ENCODE peak calls at places on chromosomes 3 and 15, in four cellular contexts. V is K562, Z is HCT116, S is WERI-Rb-1. T is an unnamed sample.

GRCh38 chr3:191380001-191380400 is 49.7 kb upstream of the UTS2B start:
- DNase-seq in V (no peak), Z (no peak), S (no peak), T (no peak)

GRCh38 chr3:71252466-71252865 is 331.1 kb downstream of the FOXP1 start:
- DNase-seq in S (no peak), Z (no peak), V (no peak), T (no peak)

GRCh38 chr3:21722768-21723167 is 28.2 kb downstream of the ZNF385D start:
- DNase-seq in V (no peak), Z (no peak), S (no peak), T (no peak)

GRCh38 chr3:20194793-20195460 is 8.9 kb upstream of the SGO1 start:
- DNase-seq in Z (no peak), V (no peak), S (no peak), T (no peak)

GRCh38 chr15:82393671-82394070 is 35.9 kb upstream of the GOLGA6L9 start:
- DNase-seq in V (no peak), S (no peak), Z (no peak), T (no peak)

GRCh38 chr3:188266581-188267274 is 112.8 kb downstream of the LPP start:
- DNase-seq in S (no peak), Z (no peak), V (no peak), T (no peak)

GRCh38 chr15:67120839-67121540 is 55.6 kb downstream of the SMAD3 start:
- DNase-seq in Z (no peak), S (no peak), V (peak), T (no peak)

GRCh38 chr3:194673761-194674160 is 1.8 kb upstream of the LSG1 start:
- DNase-seq in S (no peak), V (no peak), Z (no peak), T (no peak)

GRCh38 chr3:126939347-126939735 is 43.6 kb upstream of the PLXNA1 start:
- DNase-seq in S (no peak), V (no peak), Z (no peak), T (no peak)

GRCh38 chr3:188174309-188175044 is 20.5 kb downstream of the LPP start:
- DNase-seq in V (no peak), Z (no peak), S (no peak), T (no peak)

GRCh38 chr3:16300881-16301359 is 35.9 kb downstream of the OXNAD1 start:
- DNase-seq in V (no peak), Z (no peak), S (no peak), T (no peak)

GRCh38 chr3:98966862-98967554 is 65.5 kb upstream of the DCBLD2 start:
- DNase-seq in Z (peak), V (no peak), S (peak), T (no peak)

GRCh38 chr3:101853971-101854370 is 4.7 kb downstream of the NFKBIZ start:
- DNase-seq in V (no peak), Z (no peak), S (no peak), T (no peak)

GRCh38 chr3:101851833-101852232 is 2.5 kb downstream of the NFKBIZ start:
- DNase-seq in Z (no peak), S (no peak), V (no peak), T (no peak)

GRCh38 chr3:101852315-101852714 is 3.0 kb downstream of the NFKBIZ start:
- DNase-seq in S (no peak), Z (no peak), V (no peak), T (no peak)

GRCh38 chr3:101853465-101853864 is 4.2 kb downstream of the NFKBIZ start:
- DNase-seq in Z (no peak), V (no peak), S (no peak), T (no peak)

DNA sequence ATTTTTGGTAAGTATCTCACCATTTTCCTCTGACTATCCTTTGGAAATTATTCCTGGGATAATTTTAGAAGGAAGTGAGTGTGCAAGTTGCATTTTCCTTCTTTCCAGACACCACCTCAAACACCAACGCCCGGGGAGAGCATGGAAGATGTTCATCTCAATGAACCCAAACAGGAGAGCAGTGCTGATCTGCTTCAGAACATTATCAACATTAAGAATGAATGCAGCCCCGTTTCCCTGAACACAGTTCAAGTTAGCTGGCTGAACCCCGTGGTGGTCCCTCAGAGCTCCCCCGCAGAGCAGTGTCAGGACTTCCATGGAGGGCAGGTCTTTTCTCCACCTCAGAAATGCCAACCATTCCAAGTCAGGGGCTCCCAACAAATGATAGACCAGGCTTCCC is 3.7 kb downstream of the NFKBIZ start:
- DNase-seq in Z (no peak), V (no peak), S (no peak), T (no peak)
- TF ChIP-seq CTCF in Z (no peak), V (no peak), S (no peak), T (no peak)

DNA sequence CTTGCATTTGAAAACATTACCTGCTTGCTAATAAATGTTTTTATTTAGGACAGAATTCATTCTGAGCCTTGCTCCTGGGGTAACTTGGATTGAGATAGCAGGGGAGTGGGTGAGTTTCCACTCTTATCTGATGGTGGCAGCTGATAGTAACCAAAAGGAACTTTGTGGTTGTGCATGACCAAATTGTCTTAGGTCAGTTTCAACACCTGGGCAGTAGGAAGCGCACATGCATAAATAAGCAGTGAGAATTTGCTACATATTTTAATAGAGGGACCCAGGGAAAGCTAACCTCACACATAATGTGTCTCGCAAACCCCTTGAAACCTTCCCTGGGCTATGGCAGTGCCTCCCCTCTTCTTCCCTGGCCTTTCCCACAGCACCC is 65.4 kb upstream of the XCR1 start:
- DNase-seq in S (no peak), V (no peak), Z (no peak), T (no peak)
- TF ChIP-seq CTCF in S (no peak), V (no peak), Z (no peak), T (no peak)

GRCh38 chr15:47718474-47719440 is 1.5 kb downstream of the SEMA6D start:
- DNase-seq in Z (no peak), S (peak), V (no peak), T (no peak)
- TF ChIP-seq CTCF in Z (no peak), S (no peak), V (no peak), T (no peak)

GRCh38 chr3:36814776-36815175 is 50.4 kb upstream of the DCLK3 start:
- DNase-seq in Z (no peak), S (no peak), V (peak), T (no peak)
- TF ChIP-seq CTCF in Z (peak), S (peak), V (peak), T (peak)